ENCODE peak calls at places on chromosomes 2 and 18, in four cellular contexts. F is GM23338, V is WTC11, R is bronchial epithelial cell. J is an unnamed sample.

GRCh38 chr2:130776550-130776949 is 21.2 kb downstream of the AMER3 start:
- DNase-seq in F (peak; percentile 44), V (no peak), R (no peak), J (no peak)

GRCh38 chr18:32026491-32027086 is 8.0 kb downstream of the RNF125 start:
- DNase-seq in F (no peak), V (no peak), R (no peak), J (no peak)

GRCh38 chr2:210519594-210519993 is 36.8 kb upstream of the CPS1 start:
- DNase-seq in F (no peak), V (no peak), R (no peak), J (no peak)

GRCh38 chr2:31429759-31430438 is 15.4 kb upstream of the XDH start:
- DNase-seq in F (no peak), V (no peak), R (peak; percentile 95), J (no peak)

GRCh38 chr2:8472545-8473361 is 209.1 kb upstream of the ID2 start:
- DNase-seq in F (no peak), V (no peak), R (no peak), J (no peak)

GRCh38 chr2:206423147-206423546 is 20.2 kb upstream of the ADAM23 start:
- DNase-seq in F (peak; percentile 62), V (peak; percentile 45), R (no peak), J (no peak)

GRCh38 chr2:227818569-227819397 is 5.1 kb downstream of the CCL20 start:
- DNase-seq in F (no peak), V (no peak), R (no peak), J (no peak)

GRCh38 chr2:132871829-132872228 is 201.8 kb upstream of the LYPD1 start:
- DNase-seq in F (no peak), V (no peak), R (no peak), J (no peak)

GRCh38 chr2:181554511-181554910 is 97.3 kb downstream of the ITGA4 start:
- DNase-seq in F (peak; percentile 50), V (no peak), R (no peak), J (no peak)

GRCh38 chr2:100163605-100164004 is 21.2 kb upstream of the AFF3 start:
- DNase-seq in F (no peak), V (no peak), R (no peak), J (no peak)

GRCh38 chr2:64795024-64795592 is 141.4 kb upstream of the SERTAD2 start:
- DNase-seq in F (no peak), V (no peak), R (no peak), J (no peak)

GRCh38 chr2:126902152-126902835 is 3.6 kb downstream of the TEX51 start:
- DNase-seq in F (no peak), V (no peak), R (no peak), J (no peak)

GRCh38 chr2:128773641-128774319 is 455.1 kb upstream of the HS6ST1 start:
- DNase-seq in F (no peak), V (no peak), R (no peak), J (no peak)

GRCh38 chr2:188726561-188727247 is 247.5 kb upstream of the COL3A1 start:
- DNase-seq in F (no peak), V (no peak), R (peak; percentile 91), J (no peak)

GRCh38 chr18:44518666-44519065 is 162.0 kb upstream of the SETBP1 start:
- DNase-seq in F (no peak), V (no peak), R (peak; percentile 50), J (no peak)

GRCh38 chr2:96146151-96146880 is 1.1 kb upstream of the DUSP2 start:
- DNase-seq in F (no peak), V (no peak), R (peak; percentile 52), J (no peak)

GRCh38 chr2:170770304-170771048 is at the start of gene ERICH2:
- DNase-seq in F (peak; percentile 95), V (peak; percentile 84), R (peak; percentile 73), J (peak; percentile 70)

GRCh38 chr2:163319006-163319405 is 416.8 kb downstream of the FIGN start:
- DNase-seq in F (no peak), V (no peak), R (peak; percentile 91), J (no peak)

GRCh38 chr2:23363831-23364230 is 21.1 kb upstream of the KLHL29 start:
- DNase-seq in F (no peak), V (no peak), R (peak; percentile 39), J (no peak)

GRCh38 chr18:75408554-75409506 is 18.7 kb downstream of the SMIM21 start:
- DNase-seq in F (no peak), V (no peak), R (peak; percentile 100), J (no peak)

GRCh38 chr2:8276071-8276470 is 405.8 kb upstream of the ID2 start:
- DNase-seq in F (no peak), V (no peak), R (no peak), J (no peak)

GRCh38 chr2:238026953-238027505 is 33.8 kb upstream of the SCLY start:
- DNase-seq in F (no peak), V (no peak), R (no peak), J (no peak)

GRCh38 chr18:25686960-25687520 is 335.1 kb upstream of the ZNF521 start:
- DNase-seq in F (no peak), V (no peak), R (no peak), J (no peak)

GRCh38 chr2:229417906-229418305 is 146.8 kb upstream of the PID1 start:
- DNase-seq in F (peak; percentile 52), V (peak; percentile 21), R (no peak), J (no peak)

GRCh38 chr2:227626580-227627151 is 9.4 kb downstream of the SCYGR4 start:
- DNase-seq in F (no peak), V (no peak), R (peak; percentile 25), J (no peak)

GRCh38 chr2:239910404-239910803 is 114.7 kb downstream of the NDUFA10 start:
- DNase-seq in F (no peak), V (no peak), R (no peak), J (no peak)

GRCh38 chr2:199309973-199310372 is 147.8 kb downstream of the SATB2 start:
- DNase-seq in F (no peak), V (no peak), R (no peak), J (no peak)

GRCh38 chr2:96924775-96925747 is 55.2 kb upstream of the SEMA4C start:
- DNase-seq in F (no peak), V (no peak), R (no peak), J (no peak)

GRCh38 chr2:73020657-73021370 is 50.7 kb downstream of the SFXN5 start:
- DNase-seq in F (no peak), V (no peak), R (peak; percentile 19), J (no peak)

GRCh38 chr18:53819671-53820070 is 404.8 kb downstream of the MBD2 start:
- DNase-seq in F (no peak), V (no peak), R (no peak), J (no peak)

GRCh38 chr2:41881249-41881648 is 166.6 kb upstream of the PKDCC start:
- DNase-seq in F (no peak), V (no peak), R (no peak), J (no peak)

GRCh38 chr2:58266211-58266610 is 25.1 kb upstream of the FANCL start:
- DNase-seq in F (no peak), V (no peak), R (no peak), J (no peak)

GRCh38 chr18:57444301-57444759 is 9.2 kb downstream of the ONECUT2 start:
- DNase-seq in F (peak; percentile 15), V (no peak), R (no peak), J (no peak)

GRCh38 chr2:95738301-95738700 is 146.5 kb downstream of the TRIM43 start:
- DNase-seq in F (no peak), V (no peak), R (no peak), J (no peak)

DNA sequence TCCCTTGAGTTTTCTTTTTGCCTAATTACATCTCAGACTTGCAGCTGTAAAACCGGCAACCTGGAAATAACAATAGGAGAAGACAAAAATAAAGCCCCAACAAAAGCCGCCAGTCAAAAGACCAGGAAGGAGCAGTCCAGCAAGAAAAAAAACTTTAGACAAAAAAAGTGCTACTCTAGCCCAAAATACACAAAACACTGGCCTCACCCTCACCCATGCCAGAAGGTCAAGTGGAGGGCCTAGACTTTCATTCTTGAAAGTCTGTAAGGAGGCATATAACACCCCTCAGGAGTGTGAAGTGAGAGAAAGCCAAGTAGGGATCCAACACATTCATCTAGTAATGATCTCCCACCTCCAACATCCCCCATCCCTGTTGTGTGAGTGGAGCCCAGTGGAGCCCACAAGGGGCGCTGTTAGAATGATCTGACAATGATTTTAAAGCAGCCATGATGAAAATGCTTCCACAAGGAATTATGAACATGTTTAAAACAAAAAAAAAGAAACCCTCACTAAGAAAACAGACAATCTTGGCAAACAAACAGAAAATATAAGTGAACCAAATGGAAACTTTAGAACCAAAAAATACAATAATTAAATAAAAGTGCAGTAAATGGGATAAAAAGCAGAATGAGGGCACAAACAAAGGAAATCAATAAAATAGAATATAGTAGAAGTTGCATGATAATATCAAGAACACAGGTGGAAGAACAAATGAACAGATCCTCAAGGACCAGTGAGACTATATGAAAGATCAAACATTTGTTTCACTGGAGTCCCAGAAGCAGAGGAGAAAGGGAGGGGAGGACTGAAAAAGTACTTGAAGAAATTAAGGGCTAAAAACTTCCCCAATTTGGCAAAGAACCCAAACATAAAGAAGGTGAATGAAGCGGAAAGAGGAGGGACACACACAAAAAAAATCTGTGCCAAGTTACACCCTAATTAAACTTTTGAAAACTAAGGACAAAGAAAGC is 23.9 kb downstream of the SESTD1 start:
- DNase-seq in F (peak; percentile 54), V (peak; percentile 24), R (no peak), J (no peak)
- TF ChIP-seq CTCF in F (peak; percentile 73), V (no peak), R (no peak), J (no peak)

GRCh38 chr2:20103514-20103913 is 52.1 kb upstream of the LAPTM4A start:
- DNase-seq in F (peak; percentile 30), V (no peak), R (peak; percentile 71), J (no peak)

GRCh38 chr2:20108655-20109396 is 57.4 kb upstream of the LAPTM4A start:
- DNase-seq in F (no peak), V (no peak), R (peak; percentile 89), J (no peak)

GRCh38 chr2:20104900-20105545 is 53.6 kb upstream of the LAPTM4A start:
- DNase-seq in F (no peak), V (no peak), R (no peak), J (no peak)

GRCh38 chr2:20107776-20108175 is 56.3 kb upstream of the LAPTM4A start:
- DNase-seq in F (no peak), V (no peak), R (peak; percentile 59), J (no peak)

DNA sequence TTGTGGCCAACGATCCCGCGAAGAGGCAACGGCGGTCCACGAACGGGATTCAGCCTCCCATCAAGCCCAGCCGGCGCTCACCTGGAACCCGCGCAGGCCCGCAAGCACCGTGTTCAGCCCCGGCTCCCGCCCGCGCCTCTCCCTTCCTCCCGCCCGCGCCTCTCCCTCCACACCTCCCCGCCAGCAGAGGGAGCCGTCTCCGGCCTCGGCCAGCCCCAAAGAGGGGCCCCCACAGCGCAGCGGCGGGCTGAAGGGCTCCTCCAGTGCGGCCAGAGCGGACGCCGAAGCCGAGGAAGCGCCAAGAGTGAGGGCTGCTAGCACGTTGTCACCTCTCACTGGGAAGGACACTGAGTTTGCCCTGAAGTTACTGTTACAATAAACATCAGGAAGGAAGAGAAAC is 55.3 kb upstream of the LAPTM4A start:
- DNase-seq in F (peak; percentile 88), V (peak; percentile 91), R (no peak), J (peak; percentile 56)
- TF ChIP-seq CTCF in F (peak; percentile 83), V (peak; percentile 55), R (peak; percentile 77), J (peak; percentile 64)

GRCh38 chr2:77977486-77978063 is 455.4 kb upstream of the LRRTM4 start:
- DNase-seq in F (peak; percentile 20), V (no peak), R (no peak), J (no peak)
- TF ChIP-seq CTCF in F (peak; percentile 46), V (no peak), R (no peak), J (no peak)

DNA sequence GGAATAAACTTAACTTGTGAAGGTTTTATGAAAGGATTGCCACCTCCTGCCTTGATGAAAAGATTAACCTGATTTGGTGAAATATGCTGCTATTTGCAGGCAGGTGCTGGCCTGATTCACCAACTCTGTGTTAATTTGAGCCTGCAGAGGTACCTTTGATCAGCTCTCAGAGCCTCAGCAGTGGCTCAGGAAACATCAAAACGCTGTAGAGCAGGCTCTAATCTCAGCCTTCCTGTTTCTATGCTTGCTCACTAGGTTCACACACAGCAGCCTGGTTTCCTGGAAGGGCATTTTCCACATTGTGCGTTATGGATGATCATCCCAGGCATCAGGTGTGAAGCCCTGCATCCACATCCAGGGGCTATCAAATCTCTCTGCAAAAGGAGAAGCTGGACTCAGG is 16.9 kb downstream of the TGIF1 start:
- DNase-seq in F (peak; percentile 49), V (peak; percentile 16), R (no peak), J (no peak)
- TF ChIP-seq CTCF in F (no peak), V (no peak), R (no peak), J (no peak)

J was measured in mesothelial cell of epicardium.